ENCODE peak calls at places on chromosomes 5 and 9, in six cellular contexts. Q is small intestine; O is WERI-Rb-1; C is ovary; Z is CD8-positive, alpha-beta memory T cell; F is colonic mucosa. I is an unnamed sample.

GRCh38 chr9:131178382-131178781 is 53.0 kb downstream of the NUP214 start:
- DNase-seq in Z (peak; percentile 62), C (peak; percentile 62), F (peak; percentile 65), Q (peak; percentile 53), O (peak; percentile 86), I (peak; percentile 33)

GRCh38 chr5:31854625-31855526 is 215.9 kb downstream of the PDZD2 start:
- DNase-seq in Q (no peak), Z (no peak), F (no peak), C (peak; percentile 60), O (peak; percentile 97), I (peak; percentile 42)

GRCh38 chr5:21236104-21236503 is 1248.1 kb upstream of the CDH18 start:
- DNase-seq in O (no peak), F (no peak), Q (no peak), Z (no peak), C (no peak), I (no peak)

GRCh38 chr9:95336281-95336680 is 18.8 kb upstream of the FANCC start:
- DNase-seq in Z (no peak), O (no peak), F (no peak), Q (peak; percentile 27), C (no peak), I (peak; percentile 44)

GRCh38 chr9:136925414-136926153 is 19.0 kb downstream of the FBXW5 start:
- DNase-seq in C (no peak), O (no peak), F (no peak), Q (no peak), Z (no peak), I (no peak)

GRCh38 chr5:32538031-32538547 is 47.3 kb upstream of the SUB1 start:
- DNase-seq in Z (peak; percentile 35), Q (no peak), F (no peak), O (no peak), C (no peak), I (no peak)

GRCh38 chr5:152288499-152288898 is 116.6 kb downstream of the NMUR2 start:
- DNase-seq in O (no peak), C (peak; percentile 19), Z (no peak), F (no peak), Q (no peak), I (peak; percentile 57)

GRCh38 chr9:124251605-124252366 is 6.0 kb upstream of the NEK6 start:
- DNase-seq in Z (no peak), F (no peak), Q (no peak), C (peak; percentile 4), O (no peak), I (no peak)

GRCh38 chr5:38807570-38808461 is 38.0 kb upstream of the OSMR start:
- DNase-seq in Z (no peak), F (no peak), C (no peak), Q (peak; percentile 2), O (no peak), I (no peak)

GRCh38 chr5:154179846-154180710 is 10.5 kb upstream of the GALNT10 start:
- DNase-seq in Q (peak; percentile 67), F (peak; percentile 33), Z (peak; percentile 41), C (no peak), O (peak; percentile 40), I (no peak)

GRCh38 chr5:32147236-32147635 is 26.9 kb downstream of the GOLPH3 start:
- DNase-seq in Z (no peak), F (no peak), O (no peak), C (no peak), Q (no peak), I (no peak)

GRCh38 chr5:2902186-2902585 is 150.7 kb upstream of the IRX2 start:
- DNase-seq in C (no peak), O (no peak), F (no peak), Q (no peak), Z (no peak), I (no peak)

GRCh38 chr5:73797142-73797530 is 171.1 kb downstream of the ARHGEF28 start:
- DNase-seq in C (no peak), F (no peak), Z (no peak), O (no peak), Q (no peak), I (no peak)

GRCh38 chr5:84383816-84384603 is 670 bp downstream of the EDIL3 start:
- DNase-seq in F (peak; percentile 55), C (peak; percentile 19), Z (no peak), Q (no peak), O (peak; percentile 63), I (no peak)

GRCh38 chr5:40547557-40547956 is 132.2 kb upstream of the PTGER4 start:
- DNase-seq in Q (no peak), O (no peak), F (no peak), Z (no peak), C (no peak), I (no peak)

GRCh38 chr5:135645336-135645735 is 66.5 kb upstream of the CXCL14 start:
- DNase-seq in Q (no peak), F (no peak), O (no peak), C (no peak), Z (no peak), I (peak; percentile 21)

GRCh38 chr9:127035948-127036347 is 86.5 kb downstream of the ANGPTL2 start:
- DNase-seq in Q (no peak), O (no peak), Z (no peak), C (peak; percentile 79), F (no peak), I (peak; percentile 31)

GRCh38 chr9:19922476-19923118 is 133.8 kb upstream of the SLC24A2 start:
- DNase-seq in F (no peak), O (peak; percentile 49), Z (no peak), Q (peak; percentile 15), C (peak; percentile 35), I (peak; percentile 36)

GRCh38 chr9:106420511-106420944 is 442.4 kb upstream of the ZNF462 start:
- DNase-seq in F (no peak), Z (no peak), O (no peak), Q (no peak), C (no peak), I (no peak)

GRCh38 chr9:98994226-98995058 is 50.7 kb downstream of the COL15A1 start:
- DNase-seq in Z (no peak), C (no peak), F (no peak), O (no peak), Q (no peak), I (no peak)

GRCh38 chr5:67089200-67089725 is 107.3 kb downstream of the CD180 start:
- DNase-seq in Q (no peak), F (no peak), O (peak; percentile 43), C (no peak), Z (no peak), I (peak; percentile 26)

GRCh38 chr9:81627481-81627880 is 61.9 kb downstream of the TLE1 start:
- DNase-seq in Q (no peak), F (no peak), Z (no peak), O (no peak), C (no peak), I (no peak)

GRCh38 chr9:126411948-126412284 is 85.3 kb downstream of the MVB12B start:
- DNase-seq in F (no peak), C (no peak), O (no peak), Z (no peak), Q (no peak), I (no peak)

GRCh38 chr9:127754099-127754760 is 19.1 kb upstream of the TOR2A start:
- DNase-seq in Q (no peak), F (no peak), O (peak; percentile 75), Z (no peak), C (no peak), I (no peak)

GRCh38 chr5:176748967-176749935 is 61.1 kb upstream of the UNC5A start:
- DNase-seq in F (peak; percentile 13), Z (no peak), Q (no peak), O (no peak), C (no peak), I (no peak)

GRCh38 chr5:95718203-95718602 is 12.9 kb upstream of the RHOBTB3 start:
- DNase-seq in Z (no peak), C (no peak), O (no peak), Q (no peak), F (no peak), I (no peak)

GRCh38 chr9:135551031-135551430 is 5.1 kb downstream of the OBP2A start:
- DNase-seq in Z (no peak), Q (no peak), C (no peak), F (no peak), O (no peak), I (no peak)

GRCh38 chr5:19179561-19179960 is 808.4 kb downstream of the CDH18 start:
- DNase-seq in Z (no peak), C (no peak), Q (no peak), O (no peak), F (no peak), I (no peak)

GRCh38 chr5:149002761-149003689 is 59.8 kb downstream of the SH3TC2 start:
- DNase-seq in Q (no peak), O (no peak), C (no peak), Z (no peak), F (no peak), I (peak; percentile 21)

GRCh38 chr5:160548949-160549665 is 127.5 kb downstream of the PTTG1 start:
- DNase-seq in F (no peak), Z (no peak), O (no peak), C (no peak), Q (no peak), I (no peak)

GRCh38 chr5:73792687-73793320 is 166.8 kb downstream of the ARHGEF28 start:
- DNase-seq in F (peak; percentile 77), Z (peak; percentile 43), C (peak; percentile 81), O (peak; percentile 70), Q (peak; percentile 70), I (peak; percentile 78)

GRCh38 chr9:91824591-91825339 is 125.3 kb downstream of the ROR2 start:
- DNase-seq in Z (no peak), O (no peak), C (peak; percentile 35), Q (no peak), F (peak; percentile 46), I (no peak)

GRCh38 chr5:36646507-36647023 is 40.2 kb downstream of the SLC1A3 start:
- DNase-seq in C (no peak), F (no peak), O (no peak), Z (no peak), Q (no peak), I (no peak)

DNA sequence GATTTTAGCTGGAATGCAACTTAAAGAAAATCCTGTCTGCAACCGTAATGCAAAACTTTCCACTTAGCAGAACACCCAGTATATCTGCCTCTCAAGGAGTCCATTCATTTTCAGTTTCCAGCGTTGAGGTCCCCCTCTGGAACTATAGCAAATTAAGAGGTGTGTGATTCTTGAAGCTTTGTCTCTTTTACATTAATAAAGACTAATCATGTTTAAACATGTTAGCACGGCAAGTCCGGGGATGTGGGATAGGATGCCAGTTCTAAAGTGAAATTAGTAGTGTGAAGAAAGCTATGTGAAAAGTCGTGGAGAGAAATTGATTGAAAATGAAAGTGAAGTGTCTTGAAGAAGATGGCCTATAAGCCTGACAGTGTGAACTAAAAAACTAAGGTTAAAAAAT is 429.1 kb downstream of the NR2F1-AS1 start:
- DNase-seq in O (no peak), C (no peak), F (no peak), Q (no peak), Z (no peak), I (no peak)
- H3K4me3 ChIP-seq in O (no peak overlapping the region), C (no peak overlapping the region), F (no peak overlapping the region), Q (no peak overlapping the region), Z (no peak overlapping the region), I (no peak overlapping the region)

GRCh38 chr9:120104771-120105170 is 475.2 kb downstream of the CDK5RAP2 start:
- DNase-seq in F (no peak), Q (no peak), Z (no peak), O (no peak), C (no peak), I (no peak)
- H3K27ac ChIP-seq in F (no peak overlapping the region), Q (no peak overlapping the region), Z (no peak overlapping the region), O (no peak overlapping the region), C (no peak overlapping the region), I (no peak overlapping the region)

GRCh38 chr5:12246016-12246415 is 341.8 kb upstream of the CTNND2 start:
- DNase-seq in Q (no peak), Z (no peak), C (no peak), F (no peak), O (no peak), I (no peak)
- H3K4me3 ChIP-seq in Q (no peak overlapping the region), Z (no peak overlapping the region), C (no peak overlapping the region), F (no peak overlapping the region), O (no peak overlapping the region), I (no peak overlapping the region)

GRCh38 chr9:115717298-115717697 is 436.3 kb upstream of the PAPPA start:
- DNase-seq in O (no peak), Q (no peak), F (no peak), C (no peak), Z (no peak), I (no peak)
- H3K27ac ChIP-seq in O (no peak overlapping the region), Q (no peak overlapping the region), F (no peak overlapping the region), C (no peak overlapping the region), Z (no peak overlapping the region), I (no peak overlapping the region)